ENCODE peak calls at places on chromosomes 5 and 9, in ten cellular contexts. One of them, this sample, is unnamed.
A peak's percentile ranks its signal among the peaks of the same experiment; 100 is the strongest.

GRCh38 chr9:120265791-120266190 is 314.2 kb downstream of the CDK5RAP2 start:
- DNase-seq in tibial artery: no peak
- DNase-seq in mesendoderm: no peak
- DNase-seq in CD8-positive, alpha-beta T cell: no peak
- DNase-seq in GM23338: peak; percentile 9
- DNase-seq in neural progenitor cell: peak; percentile 13
- DNase-seq in mesenchymal stem cell: no peak
- DNase-seq in thoracic aorta: no peak
- DNase-seq in A673: no peak
- DNase-seq in cardiac muscle cell: peak; percentile 20
- DNase-seq in this sample: no peak

GRCh38 chr5:127025507-127025906 is 4.9 kb downstream of the MARCHF3 start:
- DNase-seq in mesenchymal stem cell: no peak
- DNase-seq in GM23338: no peak
- DNase-seq in CD8-positive, alpha-beta T cell: no peak
- DNase-seq in tibial artery: no peak
- DNase-seq in neural progenitor cell: no peak
- DNase-seq in thoracic aorta: no peak
- DNase-seq in cardiac muscle cell: no peak
- DNase-seq in mesendoderm: no peak
- DNase-seq in A673: no peak
- DNase-seq in this sample: no peak

GRCh38 chr5:113166285-113166684 is 189.7 kb downstream of the DCP2 start:
- DNase-seq in mesenchymal stem cell: peak; percentile 89
- DNase-seq in GM23338: no peak
- DNase-seq in neural progenitor cell: no peak
- DNase-seq in A673: no peak
- DNase-seq in tibial artery: no peak
- DNase-seq in CD8-positive, alpha-beta T cell: no peak
- DNase-seq in cardiac muscle cell: peak; percentile 74
- DNase-seq in mesendoderm: no peak
- DNase-seq in thoracic aorta: no peak
- DNase-seq in this sample: no peak

GRCh38 chr5:78076351-78076750 is 218.1 kb downstream of the AP3B1 start:
- DNase-seq in mesenchymal stem cell: peak; percentile 12
- DNase-seq in neural progenitor cell: no peak
- DNase-seq in cardiac muscle cell: no peak
- DNase-seq in CD8-positive, alpha-beta T cell: no peak
- DNase-seq in mesendoderm: peak; percentile 90
- DNase-seq in tibial artery: no peak
- DNase-seq in GM23338: peak; percentile 61
- DNase-seq in A673: no peak
- DNase-seq in thoracic aorta: no peak
- DNase-seq in this sample: no peak

GRCh38 chr9:33110686-33111085 is 34.2 kb upstream of the SMU1 start:
- DNase-seq in GM23338: no peak
- DNase-seq in thoracic aorta: no peak
- DNase-seq in neural progenitor cell: no peak
- DNase-seq in tibial artery: no peak
- DNase-seq in cardiac muscle cell: no peak
- DNase-seq in mesenchymal stem cell: no peak
- DNase-seq in CD8-positive, alpha-beta T cell: no peak
- DNase-seq in A673: no peak
- DNase-seq in mesendoderm: no peak
- DNase-seq in this sample: no peak

GRCh38 chr5:159419567-159419966 is 89.3 kb upstream of the IL12B start:
- DNase-seq in cardiac muscle cell: no peak
- DNase-seq in mesenchymal stem cell: no peak
- DNase-seq in CD8-positive, alpha-beta T cell: no peak
- DNase-seq in neural progenitor cell: no peak
- DNase-seq in GM23338: peak; percentile 44
- DNase-seq in mesendoderm: no peak
- DNase-seq in A673: no peak
- DNase-seq in tibial artery: no peak
- DNase-seq in thoracic aorta: no peak
- DNase-seq in this sample: no peak

GRCh38 chr9:134325813-134326753 is at the start of gene RXRA:
- DNase-seq in A673: peak; percentile 89
- DNase-seq in GM23338: peak; percentile 75
- DNase-seq in mesenchymal stem cell: peak; percentile 86
- DNase-seq in cardiac muscle cell: peak; percentile 93
- DNase-seq in neural progenitor cell: peak; percentile 94
- DNase-seq in thoracic aorta: no peak
- DNase-seq in mesendoderm: peak; percentile 82
- DNase-seq in tibial artery: peak; percentile 93
- DNase-seq in CD8-positive, alpha-beta T cell: peak; percentile 58
- DNase-seq in this sample: peak; percentile 87

GRCh38 chr5:80437326-80437725 is 29.5 kb downstream of the ZFYVE16 start:
- DNase-seq in neural progenitor cell: no peak
- DNase-seq in thoracic aorta: no peak
- DNase-seq in A673: no peak
- DNase-seq in cardiac muscle cell: no peak
- DNase-seq in mesenchymal stem cell: no peak
- DNase-seq in mesendoderm: no peak
- DNase-seq in CD8-positive, alpha-beta T cell: no peak
- DNase-seq in tibial artery: no peak
- DNase-seq in GM23338: no peak
- DNase-seq in this sample: no peak

GRCh38 chr5:133967124-133967523 is 1.3 kb downstream of the C5orf15 start:
- DNase-seq in mesendoderm: no peak
- DNase-seq in cardiac muscle cell: peak; percentile 30
- DNase-seq in thoracic aorta: no peak
- DNase-seq in GM23338: no peak
- DNase-seq in neural progenitor cell: peak; percentile 9
- DNase-seq in A673: no peak
- DNase-seq in CD8-positive, alpha-beta T cell: no peak
- DNase-seq in mesenchymal stem cell: peak; percentile 30
- DNase-seq in tibial artery: no peak
- DNase-seq in this sample: no peak

DNA sequence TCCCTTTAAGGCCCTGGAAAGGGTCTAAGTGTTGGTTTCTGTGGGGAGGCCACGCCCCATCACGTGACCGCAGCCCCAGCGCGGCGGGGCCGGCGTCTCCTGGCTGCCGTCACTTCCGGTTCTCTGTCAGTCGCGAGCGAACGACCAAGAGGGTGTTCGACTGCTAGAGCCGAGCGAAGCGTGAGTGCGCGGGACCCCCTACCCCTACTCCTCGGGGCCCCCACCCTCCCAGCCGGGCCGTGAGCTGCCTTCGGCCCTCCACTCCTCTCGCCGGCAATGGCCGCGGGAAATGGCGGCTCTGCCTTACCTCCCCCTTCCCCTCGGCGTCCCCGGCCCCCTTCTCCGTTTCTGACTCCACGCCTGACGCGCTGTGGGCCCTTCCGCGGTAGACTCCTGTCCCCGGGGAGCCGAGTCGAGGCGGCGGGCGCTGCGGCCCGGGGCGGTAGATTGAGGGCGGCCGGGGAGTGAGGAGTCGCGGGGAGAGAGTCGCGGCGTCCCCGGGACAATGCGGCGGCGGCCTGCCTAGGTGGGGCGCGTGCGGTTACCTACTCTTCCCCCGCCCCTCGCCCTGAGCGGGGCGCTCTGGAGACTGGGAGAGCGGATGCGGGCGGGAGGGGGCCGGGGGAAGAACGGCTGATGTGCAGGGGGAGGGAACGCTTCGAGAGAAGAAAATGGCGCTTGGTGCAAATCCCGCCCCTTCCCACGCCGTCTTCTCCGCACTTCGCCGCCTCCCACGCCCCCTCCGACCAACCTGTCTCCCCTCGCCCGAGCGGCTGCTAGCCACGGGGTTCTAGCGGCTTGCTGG is at the start of gene SUB1:
- DNase-seq in mesendoderm: peak; percentile 97
- DNase-seq in mesenchymal stem cell: peak; percentile 94
- DNase-seq in A673: peak; percentile 96
- DNase-seq in cardiac muscle cell: peak; percentile 94
- DNase-seq in tibial artery: peak; percentile 95
- DNase-seq in neural progenitor cell: peak; percentile 97
- DNase-seq in CD8-positive, alpha-beta T cell: peak; percentile 93
- DNase-seq in GM23338: peak; percentile 94
- DNase-seq in thoracic aorta: peak; percentile 69
- DNase-seq in this sample: peak; percentile 97
- H3K4me1 ChIP-seq in mesendoderm: peaks cover 8% of the 10 kb centered on the region
- H3K4me1 ChIP-seq in mesenchymal stem cell: peaks cover 3% of the 10 kb centered on the region
- H3K4me1 ChIP-seq in A673: peaks cover 17% of the 10 kb centered on the region
- H3K4me1 ChIP-seq in cardiac muscle cell: peaks cover 10% of the 10 kb centered on the region
- H3K4me1 ChIP-seq in tibial artery: peaks cover 21% of the 10 kb centered on the region
- H3K4me1 ChIP-seq in neural progenitor cell: peaks cover 7% of the 10 kb centered on the region
- H3K4me1 ChIP-seq in CD8-positive, alpha-beta T cell: peaks cover 29% of the 10 kb centered on the region
- H3K4me1 ChIP-seq in GM23338: peaks cover 35% of the 10 kb centered on the region
- H3K4me1 ChIP-seq in thoracic aorta: peaks cover 34% of the 10 kb centered on the region
- H3K4me1 ChIP-seq in this sample: peaks cover 81% of the 10 kb centered on the region

DNA sequence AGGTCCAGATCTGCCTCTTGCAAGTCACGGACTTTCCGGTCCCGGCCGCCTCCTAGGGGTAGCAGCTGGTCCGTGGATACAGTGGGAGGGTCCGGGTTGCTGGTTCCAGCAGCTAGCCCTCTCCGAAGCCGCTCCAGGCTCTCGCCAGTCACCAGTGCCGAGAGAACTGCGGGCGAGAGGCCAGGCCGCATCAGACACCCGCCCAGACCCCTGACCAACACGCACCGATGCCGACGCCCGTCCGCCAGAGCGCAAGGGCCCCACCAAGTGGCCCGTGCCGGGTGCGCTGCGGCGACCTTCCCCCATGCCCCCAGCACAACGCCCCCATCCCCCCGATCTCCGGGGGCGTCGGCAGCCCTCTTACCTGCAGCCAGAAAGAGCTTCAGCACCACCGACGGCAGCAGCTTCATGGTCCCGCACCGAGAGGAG is 470 bp downstream of the HBEGF start:
- DNase-seq in GM23338: peak; percentile 78
- DNase-seq in CD8-positive, alpha-beta T cell: no peak
- DNase-seq in mesendoderm: peak; percentile 75
- DNase-seq in A673: peak; percentile 31
- DNase-seq in cardiac muscle cell: peak; percentile 74
- DNase-seq in thoracic aorta: no peak
- DNase-seq in mesenchymal stem cell: peak; percentile 72
- DNase-seq in neural progenitor cell: peak; percentile 85
- DNase-seq in tibial artery: peak; percentile 80
- DNase-seq in this sample: peak; percentile 91
- H3K36me3 ChIP-seq in GM23338: no peaks in the 10 kb centered on the region
- H3K36me3 ChIP-seq in CD8-positive, alpha-beta T cell: no peaks in the 10 kb centered on the region
- H3K36me3 ChIP-seq in mesendoderm: no peaks in the 10 kb centered on the region
- H3K36me3 ChIP-seq in A673: no peaks in the 10 kb centered on the region
- H3K36me3 ChIP-seq in cardiac muscle cell: no peaks in the 10 kb centered on the region
- H3K36me3 ChIP-seq in thoracic aorta: no peaks in the 10 kb centered on the region
- H3K36me3 ChIP-seq in mesenchymal stem cell: peaks cover 14% of the 10 kb centered on the region
- H3K36me3 ChIP-seq in neural progenitor cell: no peaks in the 10 kb centered on the region
- H3K36me3 ChIP-seq in tibial artery: no peaks in the 10 kb centered on the region
- H3K36me3 ChIP-seq in this sample: peaks cover 14% of the 10 kb centered on the region

GRCh38 chr9:84154320-84154719 is 173.7 kb downstream of the RMI1 start:
- DNase-seq in neural progenitor cell: no peak
- DNase-seq in GM23338: no peak
- DNase-seq in cardiac muscle cell: peak; percentile 75
- DNase-seq in CD8-positive, alpha-beta T cell: no peak
- DNase-seq in mesenchymal stem cell: no peak
- DNase-seq in mesendoderm: no peak
- DNase-seq in thoracic aorta: no peak
- DNase-seq in A673: no peak
- DNase-seq in tibial artery: no peak
- DNase-seq in this sample: no peak

GRCh38 chr9:84153885-84154284 is 173.3 kb downstream of the RMI1 start:
- DNase-seq in thoracic aorta: no peak
- DNase-seq in GM23338: no peak
- DNase-seq in mesendoderm: no peak
- DNase-seq in cardiac muscle cell: peak; percentile 55
- DNase-seq in A673: no peak
- DNase-seq in CD8-positive, alpha-beta T cell: no peak
- DNase-seq in tibial artery: no peak
- DNase-seq in mesenchymal stem cell: no peak
- DNase-seq in neural progenitor cell: no peak
- DNase-seq in this sample: no peak

GRCh38 chr9:84146893-84147705 is 166.5 kb downstream of the RMI1 start:
- DNase-seq in mesendoderm: no peak
- DNase-seq in cardiac muscle cell: no peak
- DNase-seq in thoracic aorta: no peak
- DNase-seq in mesenchymal stem cell: peak; percentile 42
- DNase-seq in GM23338: no peak
- DNase-seq in neural progenitor cell: no peak
- DNase-seq in CD8-positive, alpha-beta T cell: no peak
- DNase-seq in tibial artery: no peak
- DNase-seq in A673: no peak
- DNase-seq in this sample: no peak

GRCh38 chr9:84151236-84151635 is 170.6 kb downstream of the RMI1 start:
- DNase-seq in CD8-positive, alpha-beta T cell: no peak
- DNase-seq in thoracic aorta: no peak
- DNase-seq in neural progenitor cell: peak; percentile 53
- DNase-seq in mesenchymal stem cell: no peak
- DNase-seq in GM23338: peak; percentile 82
- DNase-seq in tibial artery: no peak
- DNase-seq in cardiac muscle cell: no peak
- DNase-seq in A673: no peak
- DNase-seq in mesendoderm: no peak
- DNase-seq in this sample: no peak

GRCh38 chr9:84152204-84152603 is 171.6 kb downstream of the RMI1 start:
- DNase-seq in CD8-positive, alpha-beta T cell: no peak
- DNase-seq in A673: no peak
- DNase-seq in mesenchymal stem cell: no peak
- DNase-seq in GM23338: no peak
- DNase-seq in neural progenitor cell: no peak
- DNase-seq in mesendoderm: no peak
- DNase-seq in thoracic aorta: no peak
- DNase-seq in cardiac muscle cell: peak; percentile 25
- DNase-seq in tibial artery: no peak
- DNase-seq in this sample: no peak
- H3K27me3 ChIP-seq in CD8-positive, alpha-beta T cell: no peaks in the 10 kb centered on the region
- H3K27me3 ChIP-seq in A673: no peaks in the 10 kb centered on the region
- H3K27me3 ChIP-seq in mesenchymal stem cell: no peaks in the 10 kb centered on the region
- H3K27me3 ChIP-seq in GM23338: peaks cover 72% of the 10 kb centered on the region
- H3K27me3 ChIP-seq in neural progenitor cell: peaks cover 96% of the 10 kb centered on the region
- H3K27me3 ChIP-seq in mesendoderm: no peaks in the 10 kb centered on the region
- H3K27me3 ChIP-seq in thoracic aorta: no peaks in the 10 kb centered on the region
- H3K27me3 ChIP-seq in cardiac muscle cell: peaks cover 18% of the 10 kb centered on the region
- H3K27me3 ChIP-seq in tibial artery: no peaks in the 10 kb centered on the region
- H3K27me3 ChIP-seq in this sample: no peaks in the 10 kb centered on the region

DNA sequence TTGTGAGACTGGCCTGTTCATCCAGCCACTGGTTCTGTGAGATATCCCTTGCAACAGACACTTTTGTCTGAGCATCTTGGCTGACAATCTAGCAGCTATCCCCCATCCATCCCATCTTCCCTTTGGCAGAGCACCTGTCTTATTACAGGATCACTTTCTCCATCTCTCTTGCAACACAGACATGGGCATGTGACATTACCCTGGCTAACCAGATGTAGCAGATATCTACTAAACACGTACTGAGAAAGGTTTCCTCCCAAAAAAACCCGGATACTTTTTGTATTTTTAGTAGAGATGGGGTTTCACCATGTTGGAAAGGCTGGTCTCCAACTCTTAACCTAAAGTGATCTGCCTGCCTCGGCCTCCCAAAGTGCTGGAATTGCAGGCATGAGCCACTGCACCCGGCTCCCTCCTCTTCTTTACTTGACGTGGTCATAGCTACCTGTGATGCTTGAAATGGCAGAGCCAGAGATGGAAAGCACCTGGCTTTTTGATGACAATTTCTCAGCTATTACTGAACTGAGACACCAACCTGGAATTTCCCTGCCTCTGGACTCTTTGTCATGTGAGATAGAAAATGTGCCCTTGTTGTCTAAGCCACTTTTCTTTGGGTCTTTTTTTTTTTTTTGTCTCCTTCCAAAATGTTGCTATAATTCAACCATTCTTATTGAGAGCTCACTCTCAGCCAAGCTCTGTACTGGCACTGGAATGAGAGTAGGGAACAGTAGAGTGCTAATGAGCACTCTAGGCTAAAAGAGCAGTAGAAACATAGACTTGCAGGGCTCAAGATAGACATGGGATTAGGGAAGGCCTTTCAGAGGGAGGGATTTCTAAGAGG is 32.6 kb downstream of the FNBP1 start:
- DNase-seq in mesenchymal stem cell: no peak
- DNase-seq in tibial artery: no peak
- DNase-seq in A673: no peak
- DNase-seq in thoracic aorta: no peak
- DNase-seq in neural progenitor cell: no peak
- DNase-seq in CD8-positive, alpha-beta T cell: no peak
- DNase-seq in mesendoderm: no peak
- DNase-seq in cardiac muscle cell: no peak
- DNase-seq in GM23338: no peak
- DNase-seq in this sample: no peak
- H3K4me1 ChIP-seq in mesenchymal stem cell: no peaks in the 10 kb centered on the region
- H3K4me1 ChIP-seq in tibial artery: no peaks in the 10 kb centered on the region
- H3K4me1 ChIP-seq in A673: no peaks in the 10 kb centered on the region
- H3K4me1 ChIP-seq in thoracic aorta: peaks cover 6% of the 10 kb centered on the region
- H3K4me1 ChIP-seq in neural progenitor cell: no peaks in the 10 kb centered on the region
- H3K4me1 ChIP-seq in CD8-positive, alpha-beta T cell: peaks cover 37% of the 10 kb centered on the region
- H3K4me1 ChIP-seq in mesendoderm: no peaks in the 10 kb centered on the region
- H3K4me1 ChIP-seq in cardiac muscle cell: no peaks in the 10 kb centered on the region
- H3K4me1 ChIP-seq in GM23338: no peaks in the 10 kb centered on the region
- H3K4me1 ChIP-seq in this sample: no peaks in the 10 kb centered on the region